ENCODE peak calls at places on chromosomes 16 and 17, in eight cellular contexts. L is HT-29; R is NK-92 treated with Interleukin-12 subunit alpha and Interleukin-12 subunit beta, amount 100 ng/mL, for 24 hours; N is NAMALWA; W is tibial artery; U is astrocyte of the spinal cord; P is NCI-H446; Q is activated CD8-positive, alpha-beta T cell treated with anti-CD3 and anti-CD28 coated beads, Interleukin-2, amount 10 ng/mL, durations not matched to agents 7 days and 5 days. T is an unnamed sample.
A peak's percentile ranks its signal among the peaks of the same experiment; 100 is the strongest.

GRCh38 chr16:51374346-51374745 is 223.3 kb upstream of the SALL1 start:
- DNase-seq in N (no peak), R (no peak), Q (no peak), P (no peak), U (peak; percentile 85), L (no peak), W (no peak), T (no peak)

GRCh38 chr17:42548070-42548837 is 4.5 kb upstream of the HSD17B1 start:
- DNase-seq in P (no peak), Q (peak; percentile 84), R (no peak), L (peak; percentile 89), N (peak; percentile 52), W (no peak), U (peak; percentile 47), T (peak; percentile 25)

GRCh38 chr17:1377334-1377733 is 22.7 kb downstream of the YWHAE start:
- DNase-seq in U (no peak), W (no peak), P (no peak), L (no peak), Q (no peak), R (no peak), N (no peak), T (no peak)

GRCh38 chr16:51708861-51709260 is 557.8 kb upstream of the SALL1 start:
- DNase-seq in P (no peak), Q (no peak), L (no peak), W (no peak), R (no peak), N (no peak), U (no peak), T (no peak)

GRCh38 chr17:50100921-50101345 is 5.8 kb downstream of the PDK2 start:
- DNase-seq in R (no peak), Q (no peak), P (no peak), W (no peak), U (no peak), N (no peak), L (peak; percentile 43), T (no peak)

GRCh38 chr17:79917902-79918484 is 78.8 kb upstream of the CBX4 start:
- DNase-seq in R (no peak), L (no peak), Q (no peak), P (no peak), U (no peak), N (no peak), W (no peak), T (no peak)

GRCh38 chr16:53908731-53909130 is 204.8 kb downstream of the FTO start:
- DNase-seq in Q (no peak), W (no peak), U (no peak), R (no peak), P (no peak), N (no peak), L (no peak), T (no peak)

GRCh38 chr17:79626156-79626890 is 15.5 kb upstream of the RBFOX3 start:
- DNase-seq in W (peak; percentile 13), P (no peak), U (no peak), N (no peak), R (no peak), Q (no peak), L (no peak), T (no peak)

GRCh38 chr16:58299757-58300349 is 5.0 kb upstream of the PRSS54 start:
- DNase-seq in R (peak; percentile 6), L (peak; percentile 48), N (peak; percentile 67), P (no peak), U (no peak), W (no peak), Q (peak; percentile 49), T (no peak)

GRCh38 chr17:81558941-81559806 is 7.0 kb upstream of the FAAP100 start:
- DNase-seq in R (no peak), L (no peak), U (no peak), Q (no peak), N (no peak), P (no peak), W (no peak), T (no peak)

GRCh38 chr17:6021627-6022026 is 48.6 kb upstream of the WSCD1 start:
- DNase-seq in P (no peak), R (no peak), W (no peak), N (no peak), U (no peak), L (no peak), Q (no peak), T (no peak)

GRCh38 chr17:17416400-17417360 is 60.1 kb upstream of the MED9 start:
- DNase-seq in W (no peak), P (no peak), L (no peak), N (no peak), Q (peak; percentile 45), U (peak; percentile 76), R (no peak), T (no peak)

GRCh38 chr16:24729967-24730815 is 740 bp downstream of the TNRC6A start:
- DNase-seq in P (no peak), R (peak; percentile 49), Q (peak; percentile 43), U (peak; percentile 28), L (peak; percentile 22), W (no peak), N (peak; percentile 52), T (no peak)

GRCh38 chr16:53773150-53773846 is 69.3 kb downstream of the FTO start:
- DNase-seq in U (peak; percentile 84), L (peak; percentile 87), W (no peak), Q (no peak), N (peak; percentile 48), R (no peak), P (no peak), T (peak; percentile 29)

GRCh38 chr17:4605826-4606225 is 21.5 kb downstream of the SMTNL2 start:
- DNase-seq in R (no peak), U (peak; percentile 80), L (no peak), P (no peak), W (no peak), N (no peak), Q (no peak), T (no peak)

GRCh38 chr17:31497431-31497830 is 106.0 kb downstream of the RAB11FIP4 start:
- DNase-seq in U (no peak), Q (no peak), R (no peak), N (no peak), L (no peak), P (no peak), W (no peak), T (no peak)

GRCh38 chr16:49754495-49755290 is 101.2 kb downstream of the ZNF423 start:
- DNase-seq in W (peak; percentile 34), U (peak; percentile 55), L (no peak), Q (no peak), P (no peak), R (no peak), N (no peak), T (no peak)

GRCh38 chr16:81261049-81261648 is 22.7 kb downstream of the BCO1 start:
- DNase-seq in W (no peak), U (no peak), N (peak; percentile 55), P (no peak), R (no peak), Q (peak; percentile 43), L (peak; percentile 60), T (no peak)

GRCh38 chr17:74959826-74960738 is 12.5 kb downstream of the HID1 start:
- DNase-seq in Q (no peak), L (no peak), W (no peak), R (no peak), U (no peak), N (no peak), P (no peak), T (no peak)

GRCh38 chr16:4783251-4783950 is 4.7 kb downstream of the SEPTIN12 start:
- DNase-seq in W (no peak), L (no peak), R (no peak), N (no peak), U (no peak), Q (no peak), P (no peak), T (no peak)

GRCh38 chr17:66493283-66494019 is 191.0 kb downstream of the PRKCA start:
- DNase-seq in N (no peak), W (no peak), R (no peak), Q (no peak), U (peak; percentile 51), P (no peak), L (no peak), T (no peak)

GRCh38 chr17:34099859-34100258 is 155.2 kb upstream of the CCL2 start:
- DNase-seq in U (no peak), P (no peak), L (no peak), N (no peak), R (no peak), W (no peak), Q (no peak), T (no peak)

GRCh38 chr17:64320613-64321553 is 57.8 kb upstream of the TEX2 start:
- DNase-seq in W (peak; percentile 67), P (peak; percentile 10), L (peak; percentile 92), Q (peak; percentile 70), R (peak; percentile 37), N (peak; percentile 81), U (peak; percentile 62), T (peak; percentile 70)

GRCh38 chr16:86707171-86707570 is 128.8 kb downstream of the FOXL1 start:
- DNase-seq in U (no peak), Q (no peak), N (no peak), W (no peak), L (no peak), R (no peak), P (no peak), T (no peak)

GRCh38 chr17:32575865-32576264 is 89.1 kb downstream of the CDK5R1 start:
- DNase-seq in N (no peak), P (no peak), Q (no peak), W (no peak), U (no peak), R (no peak), L (no peak), T (no peak)

GRCh38 chr17:80109713-80110446 is 8.5 kb downstream of the GAA start:
- DNase-seq in P (no peak), N (no peak), W (no peak), R (no peak), U (no peak), Q (no peak), L (no peak), T (no peak)

GRCh38 chr17:38449364-38449763 is 21.1 kb downstream of the ARHGAP23 start:
- DNase-seq in W (no peak), Q (no peak), L (peak; percentile 99), U (no peak), P (no peak), R (no peak), N (no peak), T (no peak)

GRCh38 chr16:67247698-67248400 is 568 bp upstream of the FHOD1 start:
- DNase-seq in L (no peak), P (no peak), R (no peak), W (peak; percentile 28), N (peak; percentile 36), Q (no peak), U (no peak), T (no peak)

GRCh38 chr16:51822471-51822870 is 671.4 kb upstream of the SALL1 start:
- DNase-seq in Q (no peak), P (no peak), R (no peak), U (no peak), W (no peak), L (no peak), N (no peak), T (no peak)

GRCh38 chr16:72424776-72425175 is 252.8 kb upstream of the PMFBP1 start:
- DNase-seq in Q (no peak), W (no peak), R (no peak), N (peak; percentile 27), L (no peak), P (no peak), U (no peak), T (no peak)

GRCh38 chr16:57123216-57123968 is 31.0 kb downstream of the CPNE2 start:
- DNase-seq in U (no peak), Q (no peak), L (no peak), R (no peak), N (no peak), P (no peak), W (no peak), T (no peak)

GRCh38 chr17:57016764-57017116 is 38.8 kb downstream of the SCPEP1 start:
- DNase-seq in R (no peak), U (peak; percentile 95), P (no peak), Q (no peak), N (no peak), L (peak; percentile 11), W (no peak), T (no peak)

T was measured in DMS 273 treated with DMSO at 0.1 percent for 48 hours.